ENCODE peak calls at places on chromosome 1, in six cellular contexts. P is CD8-positive, alpha-beta memory T cell; S is stimulated activated CD4-positive, alpha-beta T cell treated with anti-CD3 and anti-CD28 coated beads, TNF-alpha, amount 100 ng/mL, for 4 hours; U is islet precursor cell; G is lung microvascular endothelial cell; N is AG09309. C is an unnamed sample.

GRCh38 chr1:41661428-41662060 is 177.1 kb upstream of the EDN2 start:
- DNase-seq in P (no peak), S (no peak), U (no peak), G (peak), N (no peak), C (no peak)

GRCh38 chr1:234755449-234755863 is 145.5 kb upstream of the IRF2BP2 start:
- DNase-seq in P (no peak), S (no peak), U (no peak), G (no peak), N (peak), C (peak)

GRCh38 chr1:58442114-58442513 is 104.4 kb downstream of the OMA1 start:
- DNase-seq in P (no peak), S (no peak), U (no peak), G (no peak), N (no peak), C (no peak)

GRCh38 chr1:209395169-209395568 is 188.3 kb upstream of the CAMK1G start:
- DNase-seq in P (no peak), S (no peak), U (peak), G (no peak), N (no peak), C (no peak)

GRCh38 chr1:217322834-217323233 is 308.1 kb downstream of the GPATCH2 start:
- DNase-seq in P (no peak), S (no peak), U (no peak), G (no peak), N (no peak), C (no peak)

GRCh38 chr1:210239295-210240155 is 6.9 kb downstream of the SERTAD4 start:
- DNase-seq in P (no peak), S (no peak), U (peak), G (peak), N (peak), C (peak)

GRCh38 chr1:182348916-182349747 is 42.5 kb downstream of the GLUL start:
- DNase-seq in P (no peak), S (no peak), U (peak), G (no peak), N (peak), C (peak)

GRCh38 chr1:65208577-65208976 is 60.6 kb downstream of the AK4 start:
- DNase-seq in P (no peak), S (no peak), U (no peak), G (peak), N (no peak), C (no peak)

GRCh38 chr1:64248065-64248464 is 44.6 kb downstream of the UBE2U start:
- DNase-seq in P (no peak), S (no peak), U (no peak), G (no peak), N (no peak), C (no peak)

GRCh38 chr1:42816600-42817439 is at the start of the genes ERMAP and SVBP:
- DNase-seq in P (peak), S (peak), U (peak), G (peak), N (no peak), C (peak)

GRCh38 chr1:153260473-153260979 is 1.0 kb downstream of the LORICRIN start:
- DNase-seq in P (peak), S (no peak), U (no peak), G (no peak), N (no peak), C (no peak)

GRCh38 chr1:36635284-36635683 is 152.6 kb upstream of the CSF3R start:
- DNase-seq in P (no peak), S (no peak), U (no peak), G (no peak), N (no peak), C (no peak)

GRCh38 chr1:63721531-63722189 is 52.2 kb upstream of the ROR1 start:
- DNase-seq in P (no peak), S (no peak), U (no peak), G (no peak), N (no peak), C (no peak)

GRCh38 chr1:7919880-7920279 is 20.8 kb downstream of the TNFRSF9 start:
- DNase-seq in P (no peak), S (no peak), U (no peak), G (no peak), N (no peak), C (no peak)

GRCh38 chr1:33228935-33229487 is 27.3 kb upstream of the ZNF362 start:
- DNase-seq in P (no peak), S (no peak), U (no peak), G (peak), N (peak), C (no peak)

GRCh38 chr1:58200437-58200836 is 346.1 kb downstream of the OMA1 start:
- DNase-seq in P (no peak), S (no peak), U (no peak), G (no peak), N (no peak), C (no peak)